ENCODE peak calls at places on chromosomes 13 and 19, in four cellular contexts. L is ovary, R is heart left ventricle, Z is GM12878. F is an unnamed sample.

GRCh38 chr13:97853550-97853949 is 99.9 kb upstream of the IPO5 start:
- DNase-seq in Z (no peak), L (no peak), R (no peak), F (no peak)

GRCh38 chr13:29679357-29680050 is 84.0 kb upstream of the SLC7A1 start:
- DNase-seq in R (peak), Z (no peak), L (peak), F (no peak)

GRCh38 chr19:35566738-35567137 is 3.3 kb upstream of the ATP4A start:
- DNase-seq in R (no peak), L (no peak), Z (no peak), F (no peak)

GRCh38 chr19:38975861-38976271 is 324 bp upstream of the FBXO17 start:
- DNase-seq in Z (no peak), L (peak), R (no peak), F (peak)

GRCh38 chr19:13621413-13621812 is 115.1 kb upstream of the CACNA1A start:
- DNase-seq in L (no peak), Z (no peak), R (no peak), F (peak)

GRCh38 chr19:50801107-50801506 is 10.9 kb downstream of the ACP4 start:
- DNase-seq in R (no peak), L (no peak), Z (no peak), F (no peak)

GRCh38 chr13:110518571-110518970 is 43.0 kb downstream of the RAB20 start:
- DNase-seq in L (no peak), Z (no peak), R (no peak), F (no peak)

GRCh38 chr19:4742717-4743646 is 19.3 kb upstream of the DPP9 start:
- DNase-seq in Z (no peak), L (no peak), R (no peak), F (no peak)

GRCh38 chr19:51002542-51003311 is 1.3 kb upstream of the KLK8 start:
- DNase-seq in R (no peak), L (no peak), Z (no peak), F (no peak)

GRCh38 chr19:14871619-14872230 is 14.2 kb downstream of the OR7A17 start:
- DNase-seq in Z (peak), L (no peak), R (no peak), F (no peak)

GRCh38 chr19:30340724-30341595 is 31.2 kb upstream of the ZNF536 start:
- DNase-seq in R (no peak), L (no peak), Z (no peak), F (no peak)

GRCh38 chr19:7859766-7860165 is 14.4 kb downstream of the PRR36 start:
- DNase-seq in R (no peak), Z (no peak), L (no peak), F (no peak)

GRCh38 chr13:101626925-101627555 is 174.6 kb downstream of the ITGBL1 start:
- DNase-seq in R (no peak), L (no peak), Z (peak), F (no peak)

GRCh38 chr13:46751811-46752635 is 44.9 kb downstream of the ESD start:
- DNase-seq in R (no peak), L (no peak), Z (peak), F (no peak)

GRCh38 chr13:112928958-112929777 is 39.8 kb upstream of the MCF2L start:
- DNase-seq in L (no peak), Z (no peak), R (peak), F (peak)

GRCh38 chr13:112486386-112487126 is 101.4 kb downstream of the TUBGCP3 start:
- DNase-seq in R (no peak), Z (no peak), L (no peak), F (no peak)

GRCh38 chr19:4539169-4539696 is 603 bp downstream of the LRG1 start:
- DNase-seq in L (no peak), Z (no peak), R (no peak), F (no peak)

GRCh38 chr13:113890758-113891480 is 27.0 kb upstream of the GAS6 start:
- DNase-seq in R (no peak), L (no peak), Z (no peak), F (no peak)

GRCh38 chr19:52922841-52923781 is at the start of gene ZNF888:
- DNase-seq in Z (peak), L (peak), R (peak), F (peak)

GRCh38 chr19:35774274-35775045 is 904 bp upstream of the ARHGAP33 start:
- DNase-seq in L (no peak), R (no peak), Z (no peak), F (no peak)

GRCh38 chr13:85241045-85241444 is 558.2 kb downstream of the SLITRK6 start:
- DNase-seq in R (no peak), L (no peak), Z (no peak), F (peak)

GRCh38 chr13:79056706-79057105 is 349.3 kb downstream of the RBM26 start:
- DNase-seq in L (no peak), R (no peak), Z (no peak), F (no peak)

GRCh38 chr19:12695090-12695489 is 1.3 kb downstream of the FBXW9 start:
- DNase-seq in Z (no peak), R (no peak), L (no peak), F (no peak)

GRCh38 chr19:11735375-11735774 is 3.4 kb downstream of the ZNF823 start:
- DNase-seq in Z (no peak), L (no peak), R (no peak), F (no peak)

GRCh38 chr19:610801-611505 is 21.3 kb downstream of the HCN2 start:
- DNase-seq in R (peak), Z (no peak), L (peak), F (peak)

GRCh38 chr19:3867971-3868769 is 668 bp downstream of the ZFR2 start:
- DNase-seq in Z (no peak), L (no peak), R (no peak), F (no peak)

GRCh38 chr19:1923319-1923718 is 17.7 kb upstream of the CSNK1G2 start:
- DNase-seq in L (no peak), R (no peak), Z (no peak), F (no peak)

GRCh38 chr19:44072543-44073401 is 813 bp downstream of the ZNF284 start:
- DNase-seq in R (no peak), Z (no peak), L (no peak), F (peak)

GRCh38 chr19:29680447-29680846 is 15.2 kb downstream of the PLEKHF1 start:
- DNase-seq in R (no peak), Z (no peak), L (no peak), F (no peak)

GRCh38 chr13:24777171-24777570 is 13.2 kb downstream of the RNF17 start:
- DNase-seq in L (no peak), Z (no peak), R (no peak), F (no peak)

GRCh38 chr13:93477238-93477637 is 250.6 kb downstream of the GPC6 start:
- DNase-seq in Z (no peak), L (no peak), R (no peak), F (no peak)

GRCh38 chr19:22609630-22610029 is 24.5 kb upstream of the ZNF492 start:
- DNase-seq in R (no peak), Z (no peak), L (no peak), F (no peak)

GRCh38 chr13:94178625-94179244 is 300.7 kb downstream of the DCT start:
- DNase-seq in L (no peak), R (no peak), Z (no peak), F (no peak)

GRCh38 chr19:18282021-18282787 is 782 bp upstream of the JUND start:
- DNase-seq in R (no peak), L (no peak), Z (no peak), F (peak)

GRCh38 chr13:99281811-99282263 is 23.7 kb upstream of the GPR18 start:
- DNase-seq in Z (no peak), R (peak), L (peak), F (no peak)

GRCh38 chr13:30871713-30872029 is 34.4 kb upstream of the MEDAG start:
- DNase-seq in Z (no peak), R (no peak), L (no peak), F (no peak)

GRCh38 chr13:30869491-30869890 is 36.6 kb upstream of the MEDAG start:
- DNase-seq in L (peak), Z (no peak), R (no peak), F (no peak)

GRCh38 chr13:30870916-30871712 is 35.0 kb upstream of the MEDAG start:
- DNase-seq in R (no peak), Z (no peak), L (no peak), F (no peak)

GRCh38 chr13:30868806-30869470 is 37.1 kb upstream of the MEDAG start:
- DNase-seq in L (no peak), Z (no peak), R (no peak), F (no peak)

DNA sequence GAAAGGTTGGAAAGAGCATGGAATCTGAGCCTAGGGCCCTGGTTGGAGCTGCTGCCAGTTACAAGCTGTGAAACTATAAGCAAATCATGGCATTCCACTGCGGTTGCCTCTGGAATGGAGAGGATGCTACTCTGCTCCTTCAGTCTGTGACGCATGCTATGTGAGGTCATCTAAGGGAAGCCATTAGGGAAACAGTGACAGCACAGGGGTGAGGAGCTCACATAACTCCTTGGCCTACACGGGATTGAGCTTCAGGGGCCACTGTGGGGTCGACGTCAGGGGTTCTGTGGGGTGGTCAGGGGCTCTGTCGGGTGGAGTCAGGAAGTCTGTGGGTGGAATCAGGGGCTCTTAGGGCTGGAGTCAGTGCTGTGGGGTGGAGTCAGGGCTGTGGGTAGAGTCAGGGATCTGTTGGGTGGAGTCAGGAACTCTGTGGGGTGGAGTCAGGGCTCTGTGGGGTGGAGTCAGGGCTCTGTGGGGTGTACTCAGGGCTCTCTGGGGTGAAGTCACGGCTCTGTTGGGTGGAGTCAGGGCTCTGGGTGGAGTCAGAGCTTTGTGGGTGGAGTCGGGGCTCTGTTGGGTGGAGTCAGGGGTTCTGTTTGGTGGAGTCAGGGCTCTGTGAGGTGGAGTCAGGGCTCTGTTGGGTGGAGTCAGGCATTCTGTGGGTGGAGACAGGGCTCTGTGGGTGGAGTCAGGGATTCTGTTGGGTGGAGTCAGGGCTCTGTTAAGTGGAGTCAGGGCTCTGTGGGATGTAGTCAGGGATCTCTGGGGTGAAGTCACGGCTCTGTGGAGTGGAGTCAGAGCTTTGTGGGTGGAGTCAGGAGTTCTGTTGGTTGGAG is 35.8 kb upstream of the MEDAG start:
- DNase-seq in L (peak), R (peak), Z (no peak), F (no peak)
- TF ChIP-seq POLR2A in L (peak), R (no peak), Z (no peak), F (peak)

GRCh38 chr13:37383066-37383465 is 215.5 kb downstream of the POSTN start:
- DNase-seq in Z (no peak), R (no peak), L (no peak), F (no peak)

GRCh38 chr13:37383856-37384255 is 214.7 kb downstream of the POSTN start:
- DNase-seq in L (no peak), R (no peak), Z (no peak), F (no peak)

GRCh38 chr13:37382156-37382555 is 216.4 kb downstream of the POSTN start:
- DNase-seq in L (no peak), Z (no peak), R (no peak), F (no peak)

GRCh38 chr13:37385248-37385647 is 213.3 kb downstream of the POSTN start:
- DNase-seq in L (no peak), R (no peak), Z (no peak), F (no peak)

DNA sequence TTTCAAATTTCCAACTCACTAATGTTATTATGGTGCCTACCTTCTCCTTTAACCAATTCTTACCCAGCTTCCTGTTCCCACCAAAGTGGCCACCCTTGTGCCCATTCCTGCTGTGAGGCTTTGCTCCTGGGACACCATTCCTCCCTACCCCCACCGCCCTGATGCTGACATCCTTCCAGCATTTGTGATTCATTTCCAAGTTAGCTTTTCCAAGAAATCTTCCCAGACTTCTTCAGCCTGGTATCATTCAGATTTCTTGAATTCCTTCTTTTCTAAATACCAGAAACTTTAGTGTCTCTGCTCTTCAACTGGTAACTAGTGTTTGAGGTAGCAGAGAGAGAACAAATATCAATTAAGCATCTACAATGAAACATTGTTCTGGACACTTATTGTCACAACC is 212.3 kb downstream of the POSTN start:
- DNase-seq in R (no peak), L (no peak), Z (no peak), F (no peak)
- TF ChIP-seq POLR2A in R (no peak), L (no peak), Z (no peak), F (no peak)

GRCh38 chr13:40477623-40478608 is 188.5 kb downstream of the FOXO1 start:
- DNase-seq in L (peak), Z (no peak), R (peak), F (no peak)
- TF ChIP-seq POLR2A in L (no peak), Z (no peak), R (no peak), F (no peak)

DNA sequence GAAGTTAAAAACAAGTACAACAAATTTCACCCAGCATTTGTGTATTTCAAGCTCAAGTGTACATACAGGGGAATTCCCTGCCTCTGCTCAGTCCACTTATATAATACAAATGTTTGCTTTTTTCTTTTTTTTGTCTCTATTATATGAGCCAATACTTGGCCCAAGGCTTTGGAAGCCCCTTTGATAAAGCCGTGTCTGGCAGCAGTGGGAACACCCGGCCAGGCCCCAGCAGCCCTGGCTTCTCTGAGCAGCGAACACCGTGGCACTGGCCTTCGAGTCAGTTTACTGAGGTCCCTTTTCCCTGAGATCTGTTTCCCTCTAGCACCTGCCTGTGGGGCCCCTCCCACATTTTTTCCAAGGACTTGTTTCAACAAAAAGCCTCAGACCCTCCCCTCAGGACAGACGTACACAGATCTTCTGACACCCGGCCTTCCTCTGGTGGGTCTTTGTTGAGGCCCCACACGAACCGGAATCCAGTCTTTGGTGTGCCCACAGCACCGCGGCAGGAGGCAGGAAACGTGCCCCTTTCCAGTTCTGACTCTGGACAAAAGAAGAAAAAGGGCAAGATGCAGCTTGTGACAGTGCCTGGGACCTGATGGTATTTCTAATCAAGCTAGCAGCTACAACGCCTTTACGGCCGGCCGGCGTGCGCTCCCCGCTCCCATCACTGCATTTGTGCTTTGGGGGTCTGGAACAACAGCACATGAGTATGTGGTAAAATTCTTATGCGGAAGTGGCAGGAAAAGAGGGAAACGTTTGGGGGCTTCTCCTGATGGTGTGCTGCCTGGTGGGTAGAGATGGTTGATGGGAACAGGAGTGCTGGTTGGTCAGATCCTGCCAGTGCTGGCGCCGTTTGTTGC is 13.8 kb downstream of the SIPA1L3 start:
- DNase-seq in L (no peak), R (no peak), Z (no peak), F (no peak)
- TF ChIP-seq POLR2A in L (no peak), R (no peak), Z (no peak), F (no peak)

GRCh38 chr13:43879323-43880181 is at the start of the genes CCDC122 and LACC1:
- DNase-seq in Z (no peak), L (peak), R (peak), F (peak)
- TF ChIP-seq POLR2A in Z (peak), L (peak), R (no peak), F (peak)

F was measured in H54.